ENCODE peak calls at places on chromosomes 6 and 20, in four cellular contexts. N is activated T-helper 1 cell treated with Interleukin-2 at 50 U/mL for 16 hours; E is activated CD4-positive, alpha-beta T cell treated with anti-CD3 and anti-CD28 coated beads, Interleukin-2, amount 10 ng/mL, durations not matched to agents 7 days and 5 days; T is NCI-H69. D is an unnamed sample.

GRCh38 chr6:1970151-1970561 is 275.2 kb downstream of the GMDS start:
- DNase-seq in N (no peak), E (no peak), T (no peak), D (no peak)

GRCh38 chr6:111487656-111488055 is 4.6 kb upstream of the REV3L start:
- DNase-seq in N (no peak), T (no peak), E (peak; percentile 31), D (peak; percentile 68)

GRCh38 chr20:35279040-35279439 is 1.1 kb upstream of the MMP24OS start:
- DNase-seq in E (no peak), N (no peak), T (no peak), D (no peak)

GRCh38 chr20:8361008-8361652 is 229.1 kb downstream of the PLCB1 start:
- DNase-seq in N (no peak), T (no peak), E (no peak), D (peak; percentile 67)

GRCh38 chr6:27617046-27617687 is 144.3 kb upstream of the ZNF184 start:
- DNase-seq in E (no peak), T (peak; percentile 70), N (no peak), D (peak; percentile 17)

GRCh38 chr6:11912420-11912819 is 99.7 kb upstream of the HIVEP1 start:
- DNase-seq in E (no peak), T (peak; percentile 5), N (no peak), D (no peak)

GRCh38 chr6:79134699-79135474 is 56.8 kb upstream of the PHIP start:
- DNase-seq in E (no peak), N (no peak), T (peak; percentile 99), D (no peak)

GRCh38 chr20:25271486-25272222 is 23.8 kb downstream of the PYGB start:
- DNase-seq in N (no peak), T (no peak), E (no peak), D (no peak)

GRCh38 chr6:32785781-32786533 is 22.6 kb upstream of the HLA-DQB2 start:
- DNase-seq in N (no peak), E (peak; percentile 53), T (peak; percentile 40), D (peak; percentile 22)

GRCh38 chr20:51447097-51447764 is 95.3 kb downstream of the NFATC2 start:
- DNase-seq in N (no peak), T (no peak), E (no peak), D (peak; percentile 98)

GRCh38 chr6:3592371-3592941 is 135.6 kb upstream of the SLC22A23 start:
- DNase-seq in E (no peak), N (no peak), T (no peak), D (peak; percentile 94)

GRCh38 chr6:80508885-80509630 is 402.6 kb downstream of the BCKDHB start:
- DNase-seq in E (no peak), T (peak; percentile 66), N (no peak), D (no peak)

GRCh38 chr20:884983-885952 is 30.9 kb downstream of the ANGPT4 start:
- DNase-seq in N (no peak), T (peak; percentile 71), E (no peak), D (peak; percentile 10)

GRCh38 chr6:44002591-44003344 is 124.5 kb downstream of the MRPL14 start:
- DNase-seq in N (peak; percentile 35), T (peak; percentile 93), E (peak; percentile 58), D (peak; percentile 41)

GRCh38 chr6:36701401-36701991 is 3.9 kb downstream of the RAB44 start:
- DNase-seq in E (no peak), T (peak; percentile 48), N (no peak), D (no peak)

GRCh38 chr20:63534427-63534830 is 2.7 kb downstream of the PTK6 start:
- DNase-seq in E (peak; percentile 5), T (no peak), N (no peak), D (no peak)

GRCh38 chr6:147080215-147080614 is 124.0 kb upstream of the STXBP5 start:
- DNase-seq in T (peak; percentile 43), E (no peak), N (no peak), D (no peak)

D was measured in astrocyte.